ENCODE peak calls at places on chromosomes 7 and 10, in four cellular contexts. S, L, M and I are unnamed samples.

GRCh38 chr10:103818765-103819374 is 36.5 kb downstream of the SH3PXD2A start:
- DNase-seq in L (no peak), M (no peak), S (no peak), I (peak; percentile 48)

GRCh38 chr7:118974836-118975235 is 750.3 kb downstream of the ANKRD7 start:
- DNase-seq in M (no peak), S (no peak), L (no peak), I (no peak)

GRCh38 chr7:7424151-7424873 is 111.4 kb downstream of the COL28A1 start:
- DNase-seq in S (peak; percentile 60), L (peak; percentile 37), M (peak; percentile 59), I (peak; percentile 58)

GRCh38 chr7:157471259-157472125 is 134.7 kb downstream of the DNAJB6 start:
- DNase-seq in S (no peak), M (no peak), L (no peak), I (no peak)

GRCh38 chr10:8173243-8173865 is 118.9 kb downstream of the GATA3 start:
- DNase-seq in M (no peak), S (no peak), L (no peak), I (no peak)

GRCh38 chr10:117610321-117610720 is 67.8 kb downstream of the EMX2 start:
- DNase-seq in L (no peak), S (no peak), M (no peak), I (no peak)

GRCh38 chr7:135742371-135742770 is 6.2 kb downstream of the FAM180A start:
- DNase-seq in M (no peak), L (no peak), S (no peak), I (no peak)

GRCh38 chr7:139959718-139960117 is 103.0 kb downstream of the PARP12 start:
- DNase-seq in L (no peak), S (no peak), M (no peak), I (no peak)

GRCh38 chr7:38222481-38223096 is 44.5 kb downstream of the STARD3NL start:
- DNase-seq in L (peak; percentile 34), S (no peak), M (peak; percentile 54), I (peak; percentile 51)

GRCh38 chr7:106634958-106635357 is 26.0 kb downstream of the CCDC71L start:
- DNase-seq in M (no peak), S (no peak), L (no peak), I (no peak)

GRCh38 chr7:105600720-105601550 is 19.6 kb upstream of the EFCAB10 start:
- DNase-seq in M (peak; percentile 69), L (no peak), S (no peak), I (no peak)

GRCh38 chr10:27319752-27320561 is 79.4 kb upstream of the ACBD5 start:
- DNase-seq in M (peak; percentile 10), S (peak; percentile 38), L (no peak), I (no peak)

GRCh38 chr7:4880218-4880617 is 3.3 kb downstream of the RADIL start:
- DNase-seq in S (no peak), M (no peak), L (no peak), I (no peak)

GRCh38 chr7:17806631-17807030 is 133.7 kb downstream of the SNX13 start:
- DNase-seq in S (no peak), L (no peak), M (no peak), I (no peak)

GRCh38 chr10:80064120-80064886 is 14.2 kb upstream of the TMEM254 start:
- DNase-seq in S (no peak), M (no peak), L (no peak), I (no peak)

GRCh38 chr10:104197364-104197763 is 34.8 kb downstream of the CFAP43 start:
- DNase-seq in M (no peak), L (no peak), S (no peak), I (peak; percentile 21)

GRCh38 chr10:33098966-33099663 is 141.1 kb upstream of the ITGB1 start:
- DNase-seq in S (no peak), L (no peak), M (no peak), I (no peak)

GRCh38 chr7:27603813-27604212 is 58.9 kb downstream of the HIBADH start:
- DNase-seq in S (no peak), L (no peak), M (no peak), I (peak; percentile 14)

GRCh38 chr10:31864834-31865518 is 63.7 kb downstream of the ARHGAP12 start:
- DNase-seq in S (no peak), M (no peak), L (no peak), I (peak; percentile 48)

GRCh38 chr7:90661290-90662151 is 65.4 kb downstream of the CDK14 start:
- DNase-seq in S (no peak), M (no peak), L (no peak), I (no peak)

GRCh38 chr10:63720072-63720537 is 198.9 kb downstream of the REEP3 start:
- DNase-seq in M (peak; percentile 46), S (peak; percentile 45), L (peak; percentile 25), I (peak; percentile 48)

GRCh38 chr10:33820531-33820930 is 486.1 kb upstream of the NRP1 start:
- DNase-seq in S (no peak), L (no peak), M (no peak), I (no peak)

GRCh38 chr7:131007439-131008330 is 273.7 kb upstream of the KLF14 start:
- DNase-seq in L (peak; percentile 63), M (peak; percentile 76), S (peak; percentile 54), I (peak; percentile 70)

GRCh38 chr10:132391372-132392020 is 5.5 kb upstream of the PWWP2B start:
- DNase-seq in M (no peak), L (no peak), S (no peak), I (no peak)

GRCh38 chr10:103244663-103245271 is 920 bp upstream of the RPEL1 start:
- DNase-seq in M (peak; percentile 73), S (peak; percentile 82), L (peak; percentile 47), I (peak; percentile 76)

DNA sequence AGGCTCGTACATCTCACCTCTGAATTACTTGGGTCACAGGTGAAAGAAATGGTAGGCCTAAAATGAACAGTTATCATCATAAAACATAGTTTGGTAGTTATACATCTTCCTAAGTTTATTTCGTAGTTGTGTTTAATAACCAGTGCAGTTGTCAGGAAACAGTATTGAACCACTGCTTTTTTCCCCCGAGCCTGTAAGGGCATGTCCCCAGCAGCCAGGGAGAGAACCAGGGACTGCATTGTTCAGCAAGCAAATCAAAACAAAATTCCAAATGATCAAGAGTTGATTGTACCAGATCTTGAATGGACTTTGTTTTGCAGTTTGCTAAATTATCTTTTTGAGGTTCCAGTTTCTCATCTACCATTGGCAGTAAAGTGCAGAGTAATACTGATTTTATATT is 2.4 kb downstream of the EIF4H start:
- DNase-seq in M (no peak), S (no peak), L (no peak), I (no peak)
- TF ChIP-seq MAX in M (no peak), S (no peak), L (no peak), I (no peak)

GRCh38 chr10:121698902-121699301 is 100.7 kb upstream of the FGFR2 start:
- DNase-seq in L (no peak), M (no peak), S (no peak), I (no peak)
- TF ChIP-seq CBFB in L (no peak), M (no peak), S (no peak), I (no peak)

DNA sequence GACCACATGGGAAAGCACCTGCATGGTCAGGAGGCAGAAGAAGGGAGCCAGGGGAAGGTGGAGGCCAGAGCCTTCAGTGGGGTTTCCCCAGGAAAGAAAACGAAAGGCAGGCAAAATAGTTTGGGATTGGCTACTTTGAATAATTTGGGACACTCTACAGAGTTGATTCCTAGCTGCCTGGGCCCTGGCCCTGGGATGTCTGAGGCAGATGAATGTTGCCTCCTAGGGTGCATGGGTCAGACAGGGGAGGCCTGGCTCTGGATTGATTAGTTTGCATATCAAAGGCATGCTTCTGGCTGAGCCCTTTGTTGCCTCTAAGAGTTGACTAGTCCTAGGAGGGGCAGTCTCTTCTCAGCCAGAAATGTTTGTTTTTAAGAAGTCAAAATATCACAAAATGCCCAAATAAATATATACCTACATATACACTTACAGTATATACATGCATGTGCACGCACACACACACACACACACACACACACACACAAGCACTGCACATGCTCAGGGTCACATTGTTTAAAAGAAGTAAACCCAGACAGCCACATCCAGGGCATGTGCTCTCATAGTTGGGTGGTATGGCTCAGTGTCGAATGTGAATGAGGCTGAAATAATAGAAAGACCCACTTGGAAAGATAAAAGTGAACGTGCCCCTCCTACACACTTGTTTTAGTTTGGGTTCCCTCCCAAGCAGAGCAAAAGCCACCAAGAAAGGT is 184.2 kb downstream of the GPAM start:
- DNase-seq in S (peak; percentile 51), L (no peak), M (no peak), I (no peak)
- TF ChIP-seq MAX in S (no peak), L (no peak), M (no peak), I (no peak)

GRCh38 chr10:119301397-119301796 is 94.0 kb downstream of the GRK5 start:
- DNase-seq in L (no peak), M (no peak), S (no peak), I (no peak)
- TF ChIP-seq CBFB in L (no peak), M (no peak), S (no peak), I (no peak)

GRCh38 chr7:95686109-95686508 is 86.2 kb upstream of the DYNC1I1 start:
- DNase-seq in M (no peak), S (peak; percentile 18), L (no peak), I (peak; percentile 40)
- TF ChIP-seq MAX in M (no peak), S (no peak), L (no peak), I (no peak)

GRCh38 chr7:77888998-77889397 is 90.4 kb downstream of the PHTF2 start:
- DNase-seq in L (no peak), M (no peak), S (no peak), I (no peak)

GRCh38 chr7:77885155-77885554 is 86.6 kb downstream of the PHTF2 start:
- DNase-seq in M (no peak), L (no peak), S (no peak), I (no peak)

DNA sequence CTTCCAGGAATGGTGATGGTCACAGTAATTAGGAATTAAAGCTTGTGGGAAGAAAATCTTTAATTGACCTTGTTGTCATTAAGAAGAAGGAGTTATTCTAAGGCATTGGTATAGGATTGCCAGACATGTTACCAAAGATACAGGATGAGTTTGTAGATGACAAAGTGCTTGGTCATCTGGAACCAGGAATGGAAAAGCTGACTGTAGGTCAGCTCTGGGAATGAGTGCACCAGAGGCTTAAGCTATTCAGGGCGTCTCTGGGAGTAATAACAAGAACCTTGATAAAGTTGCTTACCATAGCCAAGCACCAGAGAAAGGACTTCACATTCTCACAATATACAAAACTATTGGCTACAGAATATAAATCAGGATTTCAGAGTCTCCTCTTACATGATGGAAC is 89.0 kb downstream of the PHTF2 start:
- DNase-seq in S (no peak), M (no peak), L (no peak), I (no peak)
- TF ChIP-seq CBFB in S (no peak), M (no peak), L (no peak), I (no peak)

GRCh38 chr10:78784454-78785414 is 284.0 kb upstream of the ZMIZ1 start:
- DNase-seq in M (no peak), L (no peak), S (no peak), I (no peak)
- TF ChIP-seq MAX in M (no peak), L (no peak), S (no peak), I (no peak)

GRCh38 chr10:59741583-59741982 is 11.7 kb downstream of the MRLN start:
- DNase-seq in L (no peak), S (no peak), M (no peak), I (peak; percentile 26)

GRCh38 chr10:59748834-59749233 is 4.4 kb downstream of the MRLN start:
- DNase-seq in M (no peak), L (no peak), S (no peak), I (no peak)

GRCh38 chr10:59741048-59741447 is 12.2 kb downstream of the MRLN start:
- DNase-seq in L (no peak), S (no peak), M (no peak), I (no peak)

GRCh38 chr10:59750155-59750945 is 2.9 kb downstream of the MRLN start:
- DNase-seq in S (no peak), M (no peak), L (no peak), I (no peak)

GRCh38 chr10:59745163-59745650 is 8.0 kb downstream of the MRLN start:
- DNase-seq in S (no peak), L (no peak), M (no peak), I (no peak)
- TF ChIP-seq CBFB in S (no peak), L (no peak), M (no peak), I (no peak)